ENCODE peak calls at places on chromosomes 1 and 21, in five cellular contexts. M is GM23338; L is prostate gland; K is naive thymus-derived CD4-positive, alpha-beta T cell; V is ovary. A is an unnamed sample. For H3K4me1, the result is how much of the 10 kb centered on the place peaks cover.

GRCh38 chr1:61392417-61393242 is 310.3 kb downstream of the NFIA start:
- DNase-seq in L (no peak), M (peak), V (no peak), K (no peak), A (no peak)

GRCh38 chr1:152190589-152190988 is 31.6 kb upstream of the RPTN start:
- DNase-seq in M (no peak), V (no peak), L (no peak), K (no peak), A (no peak)

GRCh38 chr1:152110860-152111514 is 4.3 kb downstream of the TCHH start:
- DNase-seq in M (peak), K (peak), V (no peak), L (no peak), A (peak)

GRCh38 chr1:233603366-233603927 is 10.5 kb upstream of the KCNK1 start:
- DNase-seq in V (no peak), K (no peak), L (no peak), M (no peak), A (no peak)

GRCh38 chr1:222552882-222553281 is 5.0 kb upstream of the HHIPL2 start:
- DNase-seq in L (no peak), V (no peak), K (no peak), M (no peak), A (no peak)

GRCh38 chr1:41482001-41482765 is 2.3 kb downstream of the EDN2 start:
- DNase-seq in M (no peak), V (peak), K (no peak), L (peak), A (no peak)

GRCh38 chr1:232688398-232688797 is 58.5 kb upstream of the SIPA1L2 start:
- DNase-seq in L (no peak), K (no peak), V (no peak), M (no peak), A (no peak)

GRCh38 chr1:63718464-63719075 is 55.2 kb upstream of the ROR1 start:
- DNase-seq in K (no peak), L (no peak), V (no peak), M (no peak), A (no peak)

GRCh38 chr1:3467096-3468036 is 12.9 kb downstream of the ARHGEF16 start:
- DNase-seq in K (no peak), M (no peak), L (no peak), V (no peak), A (no peak)

GRCh38 chr1:30305519-30305918 is 417.9 kb downstream of the MATN1 start:
- DNase-seq in K (no peak), M (no peak), V (no peak), L (no peak), A (no peak)

GRCh38 chr1:65668368-65668767 is 124.3 kb upstream of the PDE4B start:
- DNase-seq in K (no peak), M (peak), V (no peak), L (no peak), A (no peak)

GRCh38 chr1:5386371-5386770 is 605.9 kb downstream of the NPHP4 start:
- DNase-seq in K (no peak), M (no peak), V (no peak), L (no peak), A (no peak)

GRCh38 chr1:31297273-31298247 is 728 bp downstream of the ZCCHC17 start:
- DNase-seq in K (peak), L (no peak), M (peak), V (no peak), A (peak)

GRCh38 chr1:31633117-31633516 is 11.6 kb downstream of the PEF1 start:
- DNase-seq in L (no peak), K (no peak), M (peak), V (no peak), A (peak)

GRCh38 chr1:91499904-91500755 is 521 bp upstream of the CDC7 start:
- DNase-seq in M (peak), L (no peak), K (no peak), V (no peak), A (peak)

GRCh38 chr1:229227298-229227919 is 43.5 kb upstream of the RAB4A start:
- DNase-seq in K (peak), V (peak), M (peak), L (peak), A (peak)

GRCh38 chr1:162994921-162995320 is 74.2 kb upstream of the RGS4 start:
- DNase-seq in M (no peak), V (no peak), K (no peak), L (no peak), A (no peak)

GRCh38 chr1:232876506-232877360 is 71.5 kb downstream of the MAP10 start:
- DNase-seq in V (no peak), L (no peak), K (no peak), M (no peak), A (no peak)

GRCh38 chr1:115291731-115292130 is 46.3 kb downstream of the NGF start:
- DNase-seq in V (no peak), L (no peak), M (no peak), K (no peak), A (no peak)

GRCh38 chr1:159000627-159001026 is 9.1 kb upstream of the IFI16 start:
- DNase-seq in M (peak), V (peak), L (peak), K (no peak), A (peak)

GRCh38 chr1:6220236-6220635 is 14.3 kb downstream of the RNF207 start:
- DNase-seq in M (no peak), K (no peak), V (no peak), L (no peak), A (no peak)

GRCh38 chr1:99003911-99004269 is 771 bp downstream of the PLPPR5 start:
- DNase-seq in M (peak), K (no peak), L (no peak), V (no peak), A (peak)

GRCh38 chr1:168291222-168291824 is 10.6 kb downstream of the TBX19 start:
- DNase-seq in L (no peak), K (no peak), M (no peak), V (no peak), A (no peak)

GRCh38 chr1:38272515-38272914 is 225.9 kb upstream of the POU3F1 start:
- DNase-seq in L (no peak), V (no peak), K (no peak), M (no peak), A (no peak)

GRCh38 chr1:147389532-147390184 is 147.2 kb downstream of the CHD1L start:
- DNase-seq in L (no peak), M (peak), K (peak), V (no peak), A (peak)

GRCh38 chr1:110798691-110799256 is 74.2 kb upstream of the CD53 start:
- DNase-seq in M (no peak), K (no peak), L (peak), V (no peak), A (no peak)

GRCh38 chr1:168179411-168180147 is 817 bp downstream of the TIPRL start:
- DNase-seq in M (peak), L (no peak), K (peak), V (no peak), A (peak)

GRCh38 chr1:245160288-245160687 is 5.5 kb downstream of the KIF26B start:
- DNase-seq in L (peak), M (no peak), V (no peak), K (no peak), A (no peak)

GRCh38 chr1:113375878-113376277 is 14.4 kb upstream of the MAGI3 start:
- DNase-seq in V (no peak), K (no peak), M (peak), L (no peak), A (no peak)

GRCh38 chr21:36246080-36246631 is 73.8 kb upstream of the MORC3 start:
- DNase-seq in K (no peak), M (no peak), L (peak), V (no peak), A (no peak)

GRCh38 chr21:45910548-45911221 is 70.9 kb upstream of the COL6A1 start:
- DNase-seq in L (no peak), V (no peak), K (no peak), M (no peak), A (no peak)

GRCh38 chr1:44791364-44791801 is 3.4 kb upstream of the BEST4 start:
- DNase-seq in M (no peak), K (no peak), L (no peak), V (no peak), A (peak)

GRCh38 chr21:45371092-45371491 is 33.9 kb upstream of the COL18A1 start:
- DNase-seq in M (no peak), L (no peak), K (no peak), V (no peak), A (no peak)

GRCh38 chr1:91057784-91058183 is 35.9 kb upstream of the ZNF644 start:
- DNase-seq in V (no peak), L (no peak), M (no peak), K (no peak), A (no peak)

GRCh38 chr21:45004481-45005263 is 64.8 kb downstream of the SLX9 start:
- DNase-seq in M (no peak), V (no peak), K (no peak), L (no peak), A (no peak)

GRCh38 chr1:154996966-154997701 is 3.7 kb downstream of the LENEP start:
- DNase-seq in L (no peak), M (no peak), K (no peak), V (no peak), A (no peak)

GRCh38 chr1:94953741-94954140 is 26.8 kb upstream of the CNN3 start:
- DNase-seq in K (no peak), V (no peak), L (no peak), M (no peak), A (no peak)

DNA sequence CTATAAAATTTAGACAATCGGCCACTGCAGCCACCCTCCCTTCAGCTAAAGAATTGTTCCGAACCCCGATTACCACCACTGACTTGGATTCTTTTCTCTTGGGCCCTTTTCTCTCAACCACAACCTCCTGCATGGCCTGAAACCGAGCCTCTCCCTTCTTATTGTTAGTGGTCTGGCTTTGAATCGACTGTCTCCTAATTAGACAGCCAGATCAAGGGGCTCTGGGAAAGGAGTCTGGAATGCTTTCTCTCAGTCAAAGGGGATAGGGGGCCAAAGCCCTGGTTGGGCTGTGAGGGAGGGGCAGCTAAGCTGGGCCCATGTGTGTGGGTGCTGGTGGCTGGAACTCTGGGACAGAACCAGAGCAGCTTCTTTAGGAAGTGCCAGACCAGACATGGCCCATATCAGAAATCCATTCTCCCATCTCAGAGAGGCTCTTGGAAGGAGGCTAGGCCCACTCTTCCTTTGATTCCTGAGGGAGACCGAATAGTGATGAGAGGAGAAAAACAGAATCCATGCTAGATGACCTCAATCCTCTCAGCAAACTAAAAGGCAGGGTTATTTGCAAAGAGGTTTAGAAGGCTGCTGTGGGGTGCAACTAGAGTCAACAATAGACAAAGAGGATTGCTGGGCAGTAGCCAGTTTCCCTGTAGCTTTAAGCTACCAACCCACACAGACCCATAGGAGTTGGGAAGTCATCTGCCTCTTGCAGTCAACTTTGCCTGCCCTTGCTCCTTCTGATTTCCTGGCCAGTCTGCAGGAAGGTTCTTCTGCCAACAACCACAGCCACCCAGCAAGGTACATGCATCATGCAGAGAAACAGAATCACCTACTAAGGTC is 117.6 kb downstream of the AK5 start:
- DNase-seq in V (no peak), K (no peak), M (no peak), L (no peak), A (no peak)
- H3K27ac ChIP-seq in V (no peak), K (no peak), M (no peak), L (no peak), A (no peak)

GRCh38 chr1:19444399-19445021 is 40.8 kb downstream of the CAPZB start:
- DNase-seq in L (no peak), K (no peak), M (no peak), V (no peak), A (no peak)
- H3K4me1 ChIP-seq in L (under half), K (half or more), M (half or more), V (under half), A (under half)

DNA sequence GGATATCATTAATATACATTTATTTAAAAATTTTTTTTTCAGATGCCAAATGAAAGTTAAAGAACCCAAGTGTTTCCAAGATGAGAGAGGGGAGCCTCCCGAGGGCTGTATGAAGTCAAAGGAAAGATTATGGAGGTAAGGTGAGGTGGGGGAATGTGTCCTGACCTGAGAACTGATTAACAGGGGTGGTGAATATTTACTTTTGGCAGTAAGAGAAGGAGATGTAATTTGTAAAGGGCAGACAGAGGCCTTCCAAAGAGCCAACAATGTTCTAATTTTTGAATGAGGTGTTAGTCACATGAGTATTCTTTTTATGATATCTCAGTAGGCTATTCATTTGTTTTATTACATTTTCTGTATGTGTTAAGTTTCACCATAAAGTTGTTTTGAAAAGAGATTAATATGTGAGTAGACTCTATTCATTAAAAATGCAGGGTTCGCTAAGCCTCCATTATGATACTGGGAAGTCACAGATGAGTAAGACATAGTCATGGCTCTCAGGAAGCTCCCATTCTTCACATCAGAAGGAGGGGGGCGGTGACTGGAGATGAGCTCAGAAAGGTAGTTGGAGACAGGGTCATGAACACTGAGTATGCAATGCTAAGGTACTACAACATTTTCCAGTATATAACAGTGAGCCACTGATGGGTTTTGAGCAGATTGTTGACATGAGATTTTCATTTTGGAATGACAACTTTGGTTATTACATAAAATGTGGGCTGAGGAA is 62.4 kb upstream of the TNFSF18 start:
- DNase-seq in L (no peak), K (no peak), M (no peak), V (no peak), A (no peak)
- H3K27ac ChIP-seq in L (no peak), K (no peak), M (no peak), V (no peak), A (no peak)

GRCh38 chr1:198806861-198807260 is 168.0 kb downstream of the PTPRC start:
- DNase-seq in L (no peak), M (no peak), V (no peak), K (no peak), A (no peak)

GRCh38 chr1:198805498-198806151 is 166.8 kb downstream of the PTPRC start:
- DNase-seq in V (no peak), K (no peak), L (no peak), M (no peak), A (no peak)

GRCh38 chr1:198811436-198811835 is 172.6 kb downstream of the PTPRC start:
- DNase-seq in K (no peak), M (no peak), L (no peak), V (no peak), A (no peak)

GRCh38 chr1:198809247-198809646 is 170.4 kb downstream of the PTPRC start:
- DNase-seq in M (no peak), V (no peak), K (no peak), L (no peak), A (no peak)
- H3K4me1 ChIP-seq in M (under half), V (under half), K (under half), L (under half), A (under half)